ENCODE peak calls at places on chromosomes 12 and 14, in four cellular contexts. J is heart right ventricle, D is heart left ventricle, E is fibroblast of lung. Q is an unnamed sample. For H3K36me3, the result is how much of the 10 kb centered on the place peaks cover.

GRCh38 chr12:52147367-52147972 is 44.3 kb downstream of the KRT80 start:
- DNase-seq in D (peak), E (peak), J (peak), Q (peak)

GRCh38 chr12:14473707-14474287 is 93.9 kb downstream of the PLBD1 start:
- DNase-seq in J (no peak), E (peak), D (no peak), Q (no peak)

GRCh38 chr12:50763637-50764115 is at the start of gene ATF1:
- DNase-seq in D (peak), J (peak), E (peak), Q (peak)

GRCh38 chr12:52156757-52157565 is 34.9 kb downstream of the KRT80 start:
- DNase-seq in D (peak), J (peak), E (peak), Q (peak)

GRCh38 chr12:47894068-47894467 is 10.7 kb downstream of the VDR start:
- DNase-seq in D (no peak), J (no peak), E (no peak), Q (no peak)

GRCh38 chr14:32006267-32007110 is 70.6 kb upstream of the ARHGAP5 start:
- DNase-seq in D (no peak), J (no peak), E (no peak), Q (no peak)

GRCh38 chr14:29462271-29462670 is 465.4 kb downstream of the PRKD1 start:
- DNase-seq in E (no peak), D (no peak), J (no peak), Q (no peak)

GRCh38 chr12:123670882-123671728 is at the start of gene TCTN2:
- DNase-seq in D (peak), E (peak), J (peak), Q (peak)

GRCh38 chr14:33364536-33364935 is 425.9 kb downstream of the NPAS3 start:
- DNase-seq in J (no peak), D (no peak), E (no peak), Q (no peak)

GRCh38 chr14:68576496-68577244 is 216.2 kb downstream of the ZFP36L1 start:
- DNase-seq in J (no peak), E (peak), D (no peak), Q (peak)

GRCh38 chr14:51977075-51977474 is 12.3 kb upstream of the RTRAF start:
- DNase-seq in D (no peak), J (no peak), E (no peak), Q (no peak)

GRCh38 chr12:112855375-112855774 is 51.4 kb upstream of the OAS1 start:
- DNase-seq in E (no peak), D (no peak), J (no peak), Q (no peak)

GRCh38 chr12:102234599-102234998 is 37.0 kb upstream of the PMCH start:
- DNase-seq in E (no peak), D (no peak), J (no peak), Q (no peak)

GRCh38 chr12:91361864-91362263 is 179.2 kb upstream of the DCN start:
- DNase-seq in E (peak), J (no peak), D (no peak), Q (no peak)

GRCh38 chr14:96065661-96066459 is 26.7 kb downstream of the C14orf132 start:
- DNase-seq in D (no peak), E (no peak), J (no peak), Q (no peak)

GRCh38 chr12:93173178-93173957 is 204.4 kb upstream of the NUDT4 start:
- DNase-seq in D (no peak), J (no peak), E (peak), Q (no peak)

GRCh38 chr14:100406505-100407131 is 83.5 kb downstream of the SLC25A47 start:
- DNase-seq in J (no peak), E (peak), D (no peak), Q (no peak)

GRCh38 chr12:97921957-97922722 is 459.5 kb downstream of the RMST start:
- DNase-seq in D (no peak), E (peak), J (no peak), Q (no peak)

GRCh38 chr14:96508900-96509299 is 6.7 kb downstream of the PAPOLA start:
- DNase-seq in D (no peak), E (no peak), J (no peak), Q (no peak)

GRCh38 chr12:6056406-6057211 is 67.9 kb downstream of the VWF start:
- DNase-seq in D (no peak), J (no peak), E (peak), Q (no peak)

GRCh38 chr12:127588224-127588623 is 678.7 kb upstream of the TMEM132C start:
- DNase-seq in E (peak), D (no peak), J (no peak), Q (peak)

GRCh38 chr12:52045794-52046199 is 5.4 kb upstream of the NR4A1 start:
- DNase-seq in D (peak), J (peak), E (no peak), Q (no peak)

GRCh38 chr12:49910331-49911212 is 6.9 kb upstream of the FAIM2 start:
- DNase-seq in E (no peak), D (peak), J (no peak), Q (no peak)

GRCh38 chr14:47389520-47389919 is 285.9 kb downstream of the MDGA2 start:
- DNase-seq in D (no peak), E (no peak), J (no peak), Q (no peak)

GRCh38 chr14:68691031-68691864 is 101.6 kb downstream of the ZFP36L1 start:
- DNase-seq in J (no peak), D (no peak), E (no peak), Q (peak)

GRCh38 chr12:95593266-95593871 is 42.1 kb upstream of the USP44 start:
- DNase-seq in D (no peak), E (no peak), J (peak), Q (no peak)

DNA sequence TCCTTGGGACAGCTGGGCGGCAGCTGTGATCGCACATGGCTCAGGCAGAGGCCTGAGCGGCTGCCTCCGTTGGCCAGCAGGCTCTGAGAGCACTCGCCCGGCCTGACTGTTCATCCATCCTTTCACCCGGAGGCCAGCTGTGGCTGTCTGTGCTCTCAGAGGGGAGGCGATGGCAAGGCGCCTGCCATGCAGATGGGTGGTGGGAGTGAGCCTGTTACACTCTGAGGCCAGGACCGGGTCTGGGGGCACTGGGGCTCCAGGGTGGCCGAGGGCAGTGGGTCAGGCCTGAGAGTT is 292.3 kb downstream of the TMEM121 start:
- DNase-seq in D (no peak), E (no peak), J (no peak), Q (no peak)
- H3K27ac ChIP-seq in D (no peak), E (no peak), J (no peak), Q (no peak)

GRCh38 chr12:39441189-39441962 is 1.5 kb downstream of the KIF21A start:
- DNase-seq in D (no peak), J (no peak), E (no peak), Q (no peak)
- H3K4me3 ChIP-seq in D (peak), J (peak), E (peak), Q (peak)

DNA sequence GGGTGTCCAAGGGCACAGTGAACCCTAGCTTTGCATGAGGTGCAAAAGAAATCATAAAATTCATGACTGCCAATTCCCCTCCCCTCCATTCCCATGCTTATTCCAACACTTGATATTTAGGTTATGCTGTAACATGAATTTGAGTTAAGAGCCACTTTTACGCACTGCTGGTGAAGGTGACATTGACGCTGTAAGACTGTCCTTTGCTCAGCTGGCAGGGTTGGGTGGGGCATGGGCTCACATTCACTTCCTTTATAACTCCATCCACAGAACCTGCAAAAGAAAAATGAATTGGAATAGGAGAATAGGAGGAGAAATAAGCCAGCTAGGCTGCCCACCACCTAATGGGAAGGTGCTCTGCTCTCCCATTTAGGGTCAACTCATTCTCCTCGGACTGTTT is 6.9 kb downstream of the NPC2 start:
- DNase-seq in D (no peak), E (no peak), J (no peak), Q (no peak)
- H3K36me3 ChIP-seq in D (half or more), E (under half), J (half or more), Q (under half)

GRCh38 chr14:45906257-45906656 is 653.3 kb upstream of the MIS18BP1 start:
- DNase-seq in E (no peak), D (no peak), J (no peak), Q (no peak)
- H3K27ac ChIP-seq in E (no peak), D (no peak), J (no peak), Q (no peak)

GRCh38 chr12:62802321-62802720 is 132.6 kb downstream of the PPM1H start:
- DNase-seq in J (no peak), D (no peak), E (no peak), Q (no peak)

GRCh38 chr12:62799126-62799736 is 135.7 kb downstream of the PPM1H start:
- DNase-seq in E (peak), J (no peak), D (no peak), Q (peak)

GRCh38 chr12:62801796-62802195 is 133.2 kb downstream of the PPM1H start:
- DNase-seq in J (no peak), E (no peak), D (no peak), Q (no peak)

GRCh38 chr12:62799766-62800406 is 135.1 kb downstream of the PPM1H start:
- DNase-seq in E (no peak), D (no peak), J (no peak), Q (no peak)

GRCh38 chr12:62800707-62801400 is 134.1 kb downstream of the PPM1H start:
- DNase-seq in D (no peak), J (no peak), E (peak), Q (no peak)
- H3K4me3 ChIP-seq in D (no peak), J (no peak), E (no peak), Q (no peak)

GRCh38 chr12:131075611-131076010 is 121.9 kb downstream of the ADGRD1 start:
- DNase-seq in D (no peak), E (no peak), J (no peak), Q (no peak)

GRCh38 chr12:131075194-131075593 is 121.5 kb downstream of the ADGRD1 start:
- DNase-seq in J (no peak), D (no peak), E (no peak), Q (no peak)

GRCh38 chr12:131076277-131076676 is 122.6 kb downstream of the ADGRD1 start:
- DNase-seq in J (no peak), E (no peak), D (peak), Q (no peak)

GRCh38 chr12:131077931-131078391 is 124.3 kb downstream of the ADGRD1 start:
- DNase-seq in J (peak), E (no peak), D (peak), Q (no peak)

DNA sequence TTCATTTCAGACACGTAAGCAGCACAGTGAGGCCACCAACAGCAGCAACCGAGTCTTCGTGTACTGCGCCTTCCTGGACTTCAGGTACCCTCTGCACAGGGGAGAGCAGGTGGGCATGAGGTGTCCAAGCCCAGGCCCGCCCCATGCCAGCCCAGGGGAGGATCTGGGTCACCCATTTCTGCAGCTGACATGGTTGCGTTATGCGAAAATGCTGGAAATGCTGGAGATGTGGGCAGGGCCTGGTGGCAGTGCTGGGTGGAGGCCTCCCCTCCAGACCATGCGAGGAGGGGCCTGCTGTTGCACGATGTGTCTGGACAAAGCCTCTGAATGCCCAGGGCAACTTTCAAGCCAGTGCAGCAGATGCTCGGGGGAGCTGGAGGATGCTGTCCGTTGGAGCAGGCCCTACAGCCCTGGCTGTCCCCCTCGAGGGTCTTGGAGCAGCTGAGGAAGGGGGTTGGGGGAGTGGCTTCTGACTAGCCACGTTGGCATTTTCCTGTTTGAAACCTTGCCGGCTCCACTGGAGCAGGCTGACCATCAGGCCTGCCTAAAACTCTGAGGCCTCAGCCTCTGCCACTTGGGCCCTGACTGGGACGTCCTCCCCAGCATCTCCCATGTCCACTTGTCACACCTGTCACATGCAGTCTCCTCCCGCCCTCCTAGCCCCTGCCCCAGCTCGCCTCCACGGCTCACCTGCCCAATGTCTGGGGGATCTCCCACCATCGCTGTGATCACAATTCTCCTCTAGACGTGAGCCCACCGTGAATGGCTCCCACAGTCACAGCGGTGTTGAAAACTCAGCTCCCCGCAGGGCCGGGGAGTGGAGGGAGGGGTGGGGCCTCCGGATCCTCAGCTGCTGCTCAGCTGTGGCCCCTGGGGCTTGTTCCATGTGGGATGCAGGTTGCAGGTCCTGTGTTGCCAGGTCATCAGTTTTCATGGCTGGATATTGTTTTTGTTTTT is 123.4 kb downstream of the ADGRD1 start:
- DNase-seq in J (no peak), E (no peak), D (peak), Q (no peak)
- H3K36me3 ChIP-seq in J (under half), E (under half), D (under half), Q (under half)

DNA sequence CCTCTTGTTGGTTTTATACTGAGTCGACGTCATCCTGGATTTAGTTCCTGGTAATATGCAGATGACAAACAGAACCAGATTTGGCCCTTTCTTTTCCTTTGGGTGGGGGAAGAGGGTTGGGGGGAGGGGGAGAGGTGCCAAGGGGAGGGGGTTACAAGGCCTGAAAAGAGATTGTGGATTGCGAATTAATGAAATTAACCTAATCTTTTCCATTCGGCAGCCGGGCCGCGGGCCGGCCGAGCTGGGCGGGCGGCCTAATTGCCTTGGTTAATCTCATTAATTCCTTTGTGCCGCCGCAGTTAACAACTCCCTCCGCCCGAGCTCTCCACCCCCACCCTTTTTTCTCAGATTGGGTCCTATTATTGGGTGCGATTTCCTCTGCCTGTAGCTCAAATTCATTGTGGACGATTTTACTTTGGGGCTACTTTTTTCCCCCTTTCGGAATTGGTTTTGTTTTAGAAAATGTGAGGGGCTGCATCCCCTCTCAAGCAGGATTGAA is 387 bp upstream of the GSC start:
- DNase-seq in D (no peak), J (no peak), E (peak), Q (no peak)
- H3K27ac ChIP-seq in D (no peak), J (no peak), E (no peak), Q (no peak)